ENCODE peak calls at places on chromosomes 12 and 14, in ten cellular contexts. R, A, L, W, T, V, E, X, G and N are unnamed samples.

GRCh38 chr14:76576047-76576741 is 185.1 kb upstream of the VASH1 start:
- DNase-seq in L (no peak), R (no peak), W (peak; percentile 11), E (no peak), V (no peak), G (no peak), T (no peak), X (peak; percentile 69), A (no peak), N (no peak)

GRCh38 chr12:67442347-67442841 is 173.2 kb downstream of the CAND1 start:
- DNase-seq in A (no peak), L (no peak), X (peak; percentile 37), G (no peak), W (peak; percentile 16), R (no peak), T (no peak), V (no peak), E (no peak), N (no peak)

GRCh38 chr12:68559984-68560822 is 50.5 kb upstream of the RAP1B start:
- DNase-seq in X (no peak), E (no peak), V (no peak), A (no peak), G (no peak), R (peak; percentile 57), T (no peak), W (no peak), L (no peak), N (no peak)

GRCh38 chr12:128971802-128972201 is 118.5 kb downstream of the GLT1D1 start:
- DNase-seq in X (peak; percentile 87), T (no peak), V (no peak), L (no peak), E (no peak), A (peak; percentile 12), R (no peak), G (no peak), W (peak; percentile 12), N (no peak)

GRCh38 chr12:12947902-12948301 is 4.1 kb downstream of the GPRC5D start:
- DNase-seq in W (no peak), X (no peak), V (no peak), G (no peak), T (no peak), A (no peak), L (no peak), R (no peak), E (no peak), N (no peak)

GRCh38 chr14:65010211-65010931 is 23.7 kb downstream of the FNTB start:
- DNase-seq in R (no peak), X (no peak), A (no peak), G (no peak), L (no peak), T (no peak), V (no peak), W (no peak), E (no peak), N (no peak)

GRCh38 chr12:111636209-111636928 is 37.3 kb upstream of the ATXN2 start:
- DNase-seq in W (no peak), V (no peak), A (no peak), L (peak; percentile 82), X (no peak), T (no peak), R (peak; percentile 61), E (peak; percentile 56), G (peak; percentile 72), N (no peak)

GRCh38 chr12:75842119-75842518 is 189.5 kb downstream of the PHLDA1 start:
- DNase-seq in T (no peak), V (no peak), X (no peak), G (no peak), E (no peak), A (no peak), L (no peak), R (no peak), W (no peak), N (no peak)

GRCh38 chr12:107891967-107892366 is 117.5 kb downstream of the ASCL4 start:
- DNase-seq in W (no peak), X (no peak), L (no peak), R (no peak), G (no peak), T (no peak), A (peak; percentile 27), V (no peak), E (no peak), N (no peak)

GRCh38 chr12:34604227-34604626 is 581.9 kb downstream of the ALG10 start:
- DNase-seq in A (no peak), L (no peak), G (no peak), R (no peak), X (no peak), T (no peak), E (no peak), V (no peak), W (no peak), N (no peak)

GRCh38 chr12:44101470-44101869 is 265.6 kb downstream of the TMEM117 start:
- DNase-seq in X (no peak), V (no peak), R (no peak), W (no peak), G (no peak), A (no peak), E (no peak), L (no peak), T (no peak), N (no peak)